ENCODE peak calls at places on chromosomes 7 and 10, in six cellular contexts. M, J, X, Y, H and U are unnamed samples. For H3K27me3, the result is how much of the 10 kb centered on the place peaks cover.

GRCh38 chr7:148898845-148899474 is 14.9 kb upstream of the EZH2 start:
- DNase-seq in M (no peak), J (no peak), X (no peak), Y (no peak), H (no peak), U (no peak)

GRCh38 chr7:1912472-1913289 is 242.6 kb downstream of the ELFN1 start:
- DNase-seq in M (no peak), J (no peak), X (no peak), Y (no peak), H (peak), U (peak)

GRCh38 chr7:49783446-49783845 is 10.0 kb downstream of the VWC2 start:
- DNase-seq in M (no peak), J (peak), X (no peak), Y (no peak), H (no peak), U (no peak)

GRCh38 chr7:128406147-128406985 is 3.4 kb downstream of the IMPDH1 start:
- DNase-seq in M (no peak), J (no peak), X (peak), Y (no peak), H (no peak), U (no peak)

GRCh38 chr10:73892314-73893080 is 18.1 kb upstream of the CAMK2G start:
- DNase-seq in M (no peak), J (no peak), X (no peak), Y (no peak), H (no peak), U (peak)

GRCh38 chr7:149624006-149624405 is 126.4 kb upstream of the ZNF746 start:
- DNase-seq in M (no peak), J (peak), X (peak), Y (peak), H (peak), U (peak)

GRCh38 chr10:132436861-132437410 is 39.9 kb downstream of the PWWP2B start:
- DNase-seq in M (no peak), J (no peak), X (no peak), Y (no peak), H (no peak), U (no peak)

GRCh38 chr10:130652544-130652943 is 516.4 kb downstream of the GLRX3 start:
- DNase-seq in M (no peak), J (no peak), X (no peak), Y (no peak), H (no peak), U (no peak)

GRCh38 chr10:30386801-30387588 is 37.9 kb upstream of the MTPAP start:
- DNase-seq in M (no peak), J (no peak), X (no peak), Y (no peak), H (no peak), U (no peak)

GRCh38 chr7:45670717-45671116 is 96.5 kb downstream of the ADCY1 start:
- DNase-seq in M (no peak), J (peak), X (peak), Y (no peak), H (no peak), U (no peak)

GRCh38 chr7:137962875-137963507 is 38.9 kb downstream of the CREB3L2 start:
- DNase-seq in M (no peak), J (no peak), X (no peak), Y (no peak), H (no peak), U (no peak)

GRCh38 chr10:94076325-94076841 is 82.7 kb downstream of the PLCE1 start:
- DNase-seq in M (no peak), J (no peak), X (no peak), Y (no peak), H (peak), U (no peak)

GRCh38 chr10:101238732-101239105 is 9.5 kb upstream of the LBX1 start:
- DNase-seq in M (no peak), J (no peak), X (no peak), Y (no peak), H (no peak), U (peak)

GRCh38 chr7:31825576-31825975 is 138.6 kb downstream of the PPP1R17 start:
- DNase-seq in M (no peak), J (no peak), X (no peak), Y (no peak), H (no peak), U (no peak)

DNA sequence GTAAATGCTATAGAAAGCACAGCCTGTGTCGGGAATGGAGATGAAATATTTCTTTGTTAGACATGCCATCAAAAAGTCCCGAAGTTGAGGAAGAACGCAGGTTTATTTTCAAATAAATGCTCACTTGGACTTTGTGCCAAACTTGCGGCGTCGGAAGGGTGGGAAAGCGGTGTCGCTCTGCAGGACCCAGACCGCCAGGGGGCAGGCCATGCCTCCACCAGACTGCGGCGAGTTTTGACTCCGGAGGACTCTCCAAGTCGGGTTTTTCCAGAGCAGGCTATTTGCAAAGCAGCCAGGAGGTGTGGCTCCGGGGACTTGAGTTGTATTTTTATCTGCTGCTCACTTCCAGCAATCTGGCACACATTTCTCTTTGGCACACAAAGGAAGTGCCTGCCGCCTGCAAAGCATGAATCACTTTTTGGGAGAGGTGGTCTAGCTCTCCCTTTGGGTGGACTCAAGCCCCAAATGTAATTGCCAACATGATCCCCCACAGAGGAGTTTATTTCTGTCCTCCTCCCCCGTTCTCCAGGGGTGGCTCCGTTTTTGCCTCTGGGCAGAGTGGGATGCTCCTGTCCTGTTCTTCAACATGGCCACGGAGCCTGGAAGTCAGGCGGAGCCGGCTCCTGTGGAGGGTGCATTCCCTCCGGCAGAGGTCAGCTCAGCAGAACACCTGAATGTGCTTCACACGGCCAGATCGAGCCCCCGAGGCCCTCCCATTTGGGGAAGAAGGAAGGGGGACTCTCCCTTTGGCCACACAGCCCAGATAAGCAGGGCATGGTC is 82.3 kb upstream of the GPR26 start:
- DNase-seq in M (no peak), J (peak), X (peak), Y (peak), H (peak), U (peak)
- H3K27me3 ChIP-seq in M (under half), J (under half), X (under half), Y (half or more), H (under half), U (under half)

GRCh38 chr7:3459111-3459510 is 158.1 kb downstream of the SDK1 start:
- DNase-seq in M (no peak), J (no peak), X (no peak), Y (no peak), H (no peak), U (no peak)

GRCh38 chr7:3455826-3456444 is 154.9 kb downstream of the SDK1 start:
- DNase-seq in M (no peak), J (no peak), X (no peak), Y (no peak), H (no peak), U (no peak)

GRCh38 chr7:3463696-3464095 is 162.6 kb downstream of the SDK1 start:
- DNase-seq in M (no peak), J (no peak), X (no peak), Y (no peak), H (no peak), U (no peak)

GRCh38 chr7:3464900-3465622 is 164.0 kb downstream of the SDK1 start:
- DNase-seq in M (no peak), J (no peak), X (no peak), Y (no peak), H (no peak), U (no peak)

GRCh38 chr7:3461923-3462322 is 160.9 kb downstream of the SDK1 start:
- DNase-seq in M (no peak), J (no peak), X (no peak), Y (no peak), H (no peak), U (no peak)
- TF ChIP-seq CTCF in M (no peak), J (no peak), X (no peak), Y (no peak), H (no peak), U (no peak)

DNA sequence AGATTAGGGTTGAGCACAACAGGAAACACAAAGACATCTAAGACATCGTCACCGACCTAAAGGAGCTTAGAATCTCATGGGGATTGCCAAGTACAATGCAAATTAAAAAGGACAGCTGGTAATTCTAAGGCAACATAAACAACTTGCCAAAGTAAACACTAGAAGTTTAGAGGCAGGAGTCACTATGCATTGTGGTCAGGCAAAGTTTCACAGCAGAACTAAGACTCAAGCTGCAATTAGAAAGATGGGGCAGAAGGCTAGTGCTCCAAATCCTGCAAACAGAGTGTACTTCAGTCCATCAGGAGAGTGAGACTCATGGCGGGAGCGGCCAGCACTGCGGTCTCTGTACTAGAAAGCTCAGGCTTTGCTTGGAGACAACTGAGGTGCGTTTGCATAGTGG is 52.7 kb downstream of the HIPK2 start:
- DNase-seq in M (peak), J (no peak), X (no peak), Y (no peak), H (no peak), U (peak)
- H3K4me3 ChIP-seq in M (no peak), J (no peak), X (no peak), Y (no peak), H (no peak), U (no peak)

DNA sequence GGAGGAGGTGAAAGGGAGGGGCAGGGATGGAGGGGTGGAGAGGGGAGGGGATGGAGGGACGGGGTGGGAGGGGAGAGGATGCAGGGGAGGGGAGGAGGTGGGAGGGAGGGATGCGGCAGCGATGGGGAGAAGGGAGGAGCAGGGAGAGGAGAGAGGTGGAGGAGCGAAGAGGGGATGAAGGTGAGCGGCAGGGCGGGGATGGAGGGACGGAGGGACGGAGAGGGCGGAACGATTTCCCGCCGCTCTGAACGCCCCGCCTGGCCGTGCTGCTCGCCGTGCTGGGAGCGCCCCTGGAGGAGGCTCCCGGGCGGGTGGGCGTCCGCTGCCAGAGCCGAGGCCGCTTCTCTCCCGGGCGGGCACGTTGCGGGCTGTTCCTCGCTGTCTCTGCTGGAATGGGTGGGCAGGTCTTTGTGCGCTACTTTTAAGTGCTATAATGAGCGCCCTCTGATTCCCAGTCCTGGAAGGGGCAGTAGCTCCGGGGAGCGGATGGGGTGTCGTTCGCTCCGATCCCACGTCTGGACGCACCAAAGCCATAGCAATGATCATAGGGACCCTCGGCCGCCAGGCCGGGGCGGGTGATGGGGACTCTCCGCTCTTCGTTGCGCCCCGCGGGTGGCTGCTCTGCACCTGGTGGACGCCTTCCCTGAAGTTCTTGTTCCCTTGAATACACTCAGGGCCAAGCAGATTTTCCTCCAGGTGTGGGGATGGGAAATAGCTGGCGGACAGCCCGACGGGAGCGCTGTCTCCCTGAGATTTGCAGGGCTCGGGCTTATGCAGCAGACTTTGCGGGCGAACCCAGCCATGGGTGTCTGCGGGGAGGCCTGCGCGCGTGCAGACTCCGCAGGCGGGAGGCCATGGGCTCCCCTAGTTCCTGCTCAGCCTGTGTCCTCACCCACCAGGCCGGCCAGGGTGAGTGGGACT is 81.1 kb upstream of the CPXM2 start:
- DNase-seq in M (no peak), J (no peak), X (no peak), Y (no peak), H (no peak), U (peak)
- H3K27me3 ChIP-seq in M (under half), J (half or more), X (under half), Y (half or more), H (half or more), U (half or more)

GRCh38 chr10:125086716-125087115 is 73.6 kb downstream of the CTBP2 start:
- DNase-seq in M (no peak), J (no peak), X (no peak), Y (peak), H (no peak), U (no peak)

GRCh38 chr10:125083576-125083920 is 76.8 kb downstream of the CTBP2 start:
- DNase-seq in M (peak), J (no peak), X (peak), Y (no peak), H (no peak), U (no peak)

GRCh38 chr10:125082881-125083575 is 77.3 kb downstream of the CTBP2 start:
- DNase-seq in M (no peak), J (no peak), X (no peak), Y (no peak), H (no peak), U (no peak)

GRCh38 chr10:125085281-125085680 is 75.1 kb downstream of the CTBP2 start:
- DNase-seq in M (no peak), J (no peak), X (no peak), Y (peak), H (no peak), U (peak)

GRCh38 chr10:125084191-125085186 is 75.9 kb downstream of the CTBP2 start:
- DNase-seq in M (peak), J (peak), X (peak), Y (no peak), H (peak), U (no peak)
- TF ChIP-seq CTCF in M (no peak), J (no peak), X (no peak), Y (no peak), H (no peak), U (peak)

DNA sequence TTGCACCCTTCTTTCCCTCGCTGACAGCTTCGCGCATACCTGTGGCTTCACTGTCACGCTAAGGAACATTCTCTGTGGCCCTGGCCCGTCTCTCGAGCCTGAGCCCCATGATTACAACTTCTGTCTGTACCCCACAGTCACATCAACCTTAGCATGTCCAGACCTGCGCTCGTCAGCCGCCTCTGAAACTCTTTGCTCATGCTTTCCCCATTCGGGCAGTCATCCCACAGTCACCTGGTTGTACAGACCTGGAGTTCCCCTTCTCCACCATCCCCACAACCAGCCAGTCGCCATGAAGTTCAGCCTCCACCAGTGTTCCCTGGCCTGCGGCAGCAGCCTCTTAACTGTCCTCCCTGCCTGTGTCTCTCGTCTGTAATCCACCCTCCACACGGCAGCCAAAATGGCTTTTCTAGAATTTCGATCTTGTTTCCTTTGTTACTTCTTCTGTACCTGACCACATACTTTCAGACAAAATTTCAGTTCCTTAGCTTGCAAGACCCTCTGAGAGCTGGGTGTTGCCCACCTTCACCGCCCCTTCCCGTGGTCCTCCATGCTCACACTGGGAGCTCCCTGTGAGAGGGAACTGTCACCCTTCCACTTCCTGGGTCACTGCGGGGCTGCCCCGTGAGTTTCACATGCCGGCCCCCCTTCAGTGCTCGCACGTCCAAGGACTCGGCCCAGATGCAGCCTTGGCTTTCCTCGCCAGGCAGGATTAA is 229.2 kb downstream of the CELF2 start:
- DNase-seq in M (no peak), J (no peak), X (no peak), Y (no peak), H (no peak), U (no peak)
- H3K4me3 ChIP-seq in M (no peak), J (no peak), X (no peak), Y (no peak), H (no peak), U (no peak)